ENCODE peak calls at places on chromosome 15, in six cellular contexts. J is SK-N-SH, G is H1, F is SK-N-MC, X is GM23338, H is K562. C is an unnamed sample.

GRCh38 chr15:69974321-69974720 is 123.4 kb downstream of the TLE3 start:
- DNase-seq in G (no peak), H (no peak), X (no peak), F (no peak), J (no peak), C (no peak)

GRCh38 chr15:101445562-101446526 is 43.7 kb downstream of the PCSK6 start:
- DNase-seq in G (no peak), X (no peak), F (no peak), H (peak), J (no peak), C (no peak)

GRCh38 chr15:72242775-72243370 is 11.9 kb upstream of the PKM start:
- DNase-seq in G (no peak), J (no peak), F (no peak), H (no peak), X (no peak), C (no peak)

GRCh38 chr15:47786371-47786770 is 69.1 kb downstream of the SEMA6D start:
- DNase-seq in F (no peak), G (no peak), X (no peak), H (no peak), J (no peak), C (no peak)

GRCh38 chr15:51336011-51336410 is 2.4 kb downstream of the CYP19A1 start:
- DNase-seq in G (no peak), J (no peak), X (no peak), H (no peak), F (no peak), C (no peak)

GRCh38 chr15:36811903-36812302 is 232.5 kb downstream of the CDIN1 start:
- DNase-seq in F (no peak), J (no peak), H (no peak), X (no peak), G (no peak), C (no peak)

GRCh38 chr15:57680021-57680420 is 26.5 kb upstream of the POLR2M start:
- DNase-seq in J (no peak), F (no peak), X (no peak), H (no peak), G (no peak), C (no peak)

GRCh38 chr15:68328485-68328884 is 50.9 kb downstream of the FEM1B start:
- DNase-seq in F (no peak), G (no peak), J (no peak), X (no peak), H (no peak), C (no peak)

GRCh38 chr15:67110958-67111864 is 45.8 kb downstream of the SMAD3 start:
- DNase-seq in X (no peak), H (no peak), G (no peak), F (no peak), J (no peak), C (no peak)

GRCh38 chr15:67110400-67110799 is 45.0 kb downstream of the SMAD3 start:
- DNase-seq in F (no peak), G (no peak), X (no peak), H (no peak), J (no peak), C (no peak)

GRCh38 chr15:67107014-67107812 is 41.8 kb downstream of the SMAD3 start:
- DNase-seq in H (peak), X (no peak), F (no peak), G (no peak), J (no peak), C (no peak)

GRCh38 chr15:67108122-67108871 is 42.9 kb downstream of the SMAD3 start:
- DNase-seq in F (no peak), J (no peak), X (no peak), H (no peak), G (no peak), C (no peak)

DNA sequence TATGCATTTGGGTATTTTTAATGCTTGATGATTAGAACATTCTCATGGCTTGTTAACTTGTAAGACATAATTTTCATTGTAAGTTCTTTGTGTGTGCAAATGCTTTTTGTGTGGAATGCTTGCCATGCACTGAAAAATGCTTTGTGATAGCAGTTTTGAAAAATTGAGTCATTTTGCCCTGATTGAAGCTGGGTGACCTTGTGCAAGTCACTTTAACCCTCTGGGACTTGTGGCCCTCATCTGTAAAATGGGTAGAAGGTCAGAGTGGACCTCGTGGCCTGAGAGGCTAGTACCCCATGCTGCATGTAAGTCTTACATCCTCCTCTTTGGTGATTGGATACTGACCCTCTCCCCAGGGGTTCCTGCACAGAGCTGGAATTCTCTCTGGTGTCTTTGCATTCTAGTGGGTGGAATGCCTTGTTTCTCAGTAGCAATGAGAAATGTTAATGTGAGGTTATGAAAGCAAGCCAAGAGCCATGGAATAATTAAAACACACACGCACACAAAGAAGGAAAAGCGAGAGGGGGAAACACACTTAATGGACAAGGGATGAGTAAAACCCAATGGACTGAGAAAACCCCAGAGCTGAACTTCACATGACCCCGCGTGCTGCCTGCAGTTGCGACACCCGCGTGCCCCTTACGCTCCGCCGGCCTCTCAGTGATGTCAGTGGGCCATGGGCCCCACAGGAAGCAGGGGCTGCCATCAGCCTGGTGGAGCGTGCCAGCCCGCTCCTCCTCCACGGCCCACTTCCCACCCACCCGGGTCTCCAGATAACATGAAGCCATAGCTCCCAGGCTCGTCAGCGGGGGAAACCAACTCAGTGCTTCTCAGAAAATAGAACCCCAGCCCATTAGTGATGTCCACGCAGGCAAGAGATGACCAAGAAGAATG is 44.0 kb downstream of the SMAD3 start:
- DNase-seq in F (no peak), J (no peak), G (no peak), H (no peak), X (peak), C (no peak)
- TF ChIP-seq POLR2AphosphoS5 in F (no peak), J (no peak), G (no peak), H (no peak), X (no peak), C (no peak)

GRCh38 chr15:73928241-73928579 is 1.9 kb downstream of the LOXL1 start:
- DNase-seq in G (no peak), X (no peak), H (no peak), J (no peak), F (no peak), C (no peak)
- H3K4me3 ChIP-seq in G (peak), X (peak), H (no peak), J (peak), F (peak), C (peak)

GRCh38 chr15:77851696-77852095 is 219.0 kb upstream of the LINGO1 start:
- DNase-seq in X (no peak), J (peak), G (no peak), F (no peak), H (no peak), C (no peak)
- TF ChIP-seq POLR2AphosphoS5 in X (no peak), J (no peak), G (no peak), F (no peak), H (no peak), C (no peak)

GRCh38 chr15:78841307-78841706 is 30.0 kb upstream of the ADAMTS7 start:
- DNase-seq in H (no peak), J (no peak), F (no peak), X (no peak), G (no peak), C (no peak)
- H3K4me3 ChIP-seq in H (no peak), J (no peak), F (no peak), X (no peak), G (no peak), C (no peak)

DNA sequence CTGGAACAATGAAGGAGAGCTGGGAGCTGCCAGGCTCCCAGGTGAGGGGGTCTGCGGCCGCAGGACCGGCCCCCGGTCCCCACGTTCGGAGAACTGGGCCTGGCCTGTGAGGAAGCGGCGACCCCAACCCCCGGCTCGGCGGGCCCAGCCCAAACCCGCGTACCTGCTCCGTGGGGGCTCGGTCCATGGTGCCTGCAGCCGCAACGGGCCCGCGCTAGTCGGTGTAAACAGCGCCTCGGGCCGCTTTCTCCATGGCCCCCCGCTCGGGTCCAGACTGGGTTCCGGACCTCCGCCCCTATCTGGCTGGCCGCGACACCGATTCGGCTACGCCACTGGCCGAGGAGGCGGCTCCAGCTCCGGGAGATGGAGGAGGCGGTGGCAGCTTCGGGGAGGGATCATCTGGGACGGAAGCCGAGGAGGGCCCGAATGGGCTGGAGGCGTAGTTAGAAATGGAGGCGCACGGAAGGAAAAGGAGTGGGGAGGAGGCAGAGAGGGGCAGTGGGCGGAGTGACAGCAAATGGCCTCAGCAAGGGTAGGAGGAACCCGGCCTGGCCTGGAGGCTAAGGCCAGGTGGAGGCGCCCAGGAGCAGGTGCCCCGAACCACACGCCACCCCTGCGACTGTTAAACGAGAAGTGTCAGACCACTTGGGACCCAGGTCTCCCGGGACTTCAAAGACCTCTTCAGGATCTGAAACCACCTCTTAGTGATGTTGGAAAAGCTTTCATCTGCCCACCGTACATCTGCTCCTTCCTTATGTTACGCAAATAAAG is at the start of gene SECISBP2L:
- DNase-seq in J (peak), G (peak), X (peak), H (peak), F (no peak), C (peak)
- TF ChIP-seq POLR2AphosphoS5 in J (peak), G (peak), X (peak), H (peak), F (peak), C (peak)

GRCh38 chr15:63340878-63341277 is 40.8 kb downstream of the CA12 start:
- DNase-seq in J (no peak), X (no peak), F (no peak), G (no peak), H (no peak), C (no peak)

GRCh38 chr15:63340353-63340752 is 41.3 kb downstream of the CA12 start:
- DNase-seq in X (no peak), J (no peak), H (no peak), G (no peak), F (no peak), C (no peak)

GRCh38 chr15:63338170-63338569 is 43.5 kb downstream of the CA12 start:
- DNase-seq in F (no peak), H (no peak), J (no peak), G (no peak), X (no peak), C (no peak)

GRCh38 chr15:63339006-63339766 is 42.5 kb downstream of the CA12 start:
- DNase-seq in J (no peak), X (no peak), F (no peak), G (no peak), H (no peak), C (no peak)

DNA sequence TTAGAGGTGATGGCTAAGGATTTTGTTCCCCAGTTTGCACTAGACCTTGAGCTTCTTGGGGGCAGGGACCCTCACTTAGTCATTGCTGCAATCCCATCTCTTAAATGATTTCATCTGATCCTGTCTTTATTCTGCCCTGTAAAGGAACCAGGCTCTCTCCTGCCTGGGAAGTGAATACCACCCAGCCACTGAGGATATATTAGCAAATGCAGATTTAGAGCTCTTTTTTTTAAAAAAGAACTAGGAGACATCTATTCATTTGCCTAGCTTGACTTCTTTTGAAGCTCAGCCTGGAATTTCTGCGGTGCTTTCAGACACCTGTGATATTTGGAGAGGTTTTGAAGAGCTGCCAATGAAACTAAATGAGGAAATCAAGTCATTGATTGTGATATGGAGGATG is 41.8 kb downstream of the CA12 start:
- DNase-seq in X (peak), F (no peak), H (no peak), J (no peak), G (no peak), C (no peak)
- H3K4me3 ChIP-seq in X (peak), F (no peak), H (no peak), J (no peak), G (no peak), C (no peak)

GRCh38 chr15:63052961-63053698 is 10.6 kb downstream of the TPM1 start:
- DNase-seq in J (peak), X (peak), G (no peak), H (no peak), F (no peak), C (peak)
- TF ChIP-seq POLR2AphosphoS5 in J (peak), X (no peak), G (peak), H (no peak), F (no peak), C (peak)

GRCh38 chr15:56672721-56673120 is 60.6 kb downstream of the ZNF280D start:
- DNase-seq in J (no peak), X (no peak), H (no peak), F (no peak), G (no peak), C (no peak)
- H3K4me3 ChIP-seq in J (no peak), X (no peak), H (no peak), F (no peak), G (no peak), C (no peak)

DNA sequence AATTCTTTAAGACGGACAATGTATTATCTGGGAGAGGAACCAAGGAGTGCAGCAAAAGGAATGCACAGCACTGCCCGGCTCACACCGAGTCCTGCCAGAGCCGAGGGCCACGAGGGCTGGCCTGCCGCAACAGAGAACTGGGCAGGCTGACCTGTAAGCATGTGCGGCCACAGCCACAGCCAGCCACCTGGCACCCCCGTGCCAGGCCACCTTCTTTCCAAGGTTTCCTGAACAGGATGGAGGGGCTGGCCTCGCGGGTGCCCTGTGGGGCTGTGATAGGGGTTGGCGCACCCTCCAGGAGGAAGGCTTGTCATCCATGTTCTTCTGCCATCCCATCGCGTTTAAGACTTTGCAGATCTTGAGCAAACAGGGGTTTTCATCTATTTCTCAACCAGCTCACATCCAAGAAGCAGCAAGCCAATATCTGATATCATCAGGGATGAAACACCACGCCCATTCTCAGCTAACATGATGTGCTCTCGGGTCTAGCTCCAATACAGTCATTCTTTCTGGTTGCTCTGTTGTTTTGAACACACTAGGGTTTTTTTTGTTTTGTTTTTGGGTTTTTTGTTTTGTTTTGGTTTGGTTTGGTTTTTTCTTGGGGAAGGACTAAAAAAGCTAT is 10.2 kb downstream of the CA12 start:
- DNase-seq in H (no peak), F (no peak), J (no peak), X (no peak), G (no peak), C (no peak)
- TF ChIP-seq POLR2AphosphoS5 in H (no peak), F (no peak), J (no peak), X (no peak), G (no peak), C (no peak)

DNA sequence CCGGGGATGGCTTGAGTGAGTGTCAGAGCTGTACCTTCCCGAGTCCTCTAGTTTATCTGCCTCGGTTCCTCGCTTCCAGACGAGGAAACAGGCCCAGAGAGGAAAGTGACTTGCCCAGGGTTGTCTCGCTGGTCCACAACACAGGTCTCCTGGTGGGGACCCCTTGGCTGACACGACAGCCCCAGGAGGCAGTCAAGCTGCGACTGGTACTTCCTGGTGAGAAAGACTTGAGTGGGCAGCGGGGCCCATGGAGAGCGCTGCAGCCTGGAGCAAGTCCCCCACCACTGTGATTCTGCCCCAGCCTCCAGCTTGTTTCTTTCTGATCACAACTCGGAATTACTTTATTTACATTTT is 600 bp upstream of the CHRNA5 start:
- DNase-seq in X (no peak), H (no peak), J (no peak), F (no peak), G (no peak), C (no peak)
- H3K4me3 ChIP-seq in X (peak), H (no peak), J (no peak), F (peak), G (peak), C (no peak)